ENCODE peak calls at places on chromosomes 2 and 18, in six cellular contexts. One of them, this sample, is unnamed.

GRCh38 chr18:47968721-47969120 is 38.3 kb upstream of the SMAD2 start:
- DNase-seq in hypothalamus: no peak
- DNase-seq in GM23338: no peak
- DNase-seq in GM19239: no peak
- DNase-seq in tibial nerve: no peak
- DNase-seq in stimulated activated naive CD8-positive, alpha-beta T cell treated with anti-CD3 and anti-CD28 coated beads, Interleukin-15, amount 100 ng/mL, for 72 hours: no peak
- DNase-seq in this sample: peak

GRCh38 chr2:160703648-160704585 is 210.3 kb upstream of the RBMS1 start:
- DNase-seq in GM23338: peak
- DNase-seq in hypothalamus: no peak
- DNase-seq in tibial nerve: no peak
- DNase-seq in GM19239: no peak
- DNase-seq in stimulated activated naive CD8-positive, alpha-beta T cell treated with anti-CD3 and anti-CD28 coated beads, Interleukin-15, amount 100 ng/mL, for 72 hours: peak
- DNase-seq in this sample: peak

GRCh38 chr2:67838205-67838604 is 224.6 kb downstream of the C1D start:
- DNase-seq in stimulated activated naive CD8-positive, alpha-beta T cell treated with anti-CD3 and anti-CD28 coated beads, Interleukin-15, amount 100 ng/mL, for 72 hours: no peak
- DNase-seq in GM23338: no peak
- DNase-seq in tibial nerve: no peak
- DNase-seq in GM19239: no peak
- DNase-seq in hypothalamus: no peak
- DNase-seq in this sample: no peak

GRCh38 chr2:140186201-140186775 is 1406.1 kb upstream of the NXPH2 start:
- DNase-seq in stimulated activated naive CD8-positive, alpha-beta T cell treated with anti-CD3 and anti-CD28 coated beads, Interleukin-15, amount 100 ng/mL, for 72 hours: no peak
- DNase-seq in hypothalamus: no peak
- DNase-seq in tibial nerve: no peak
- DNase-seq in GM19239: no peak
- DNase-seq in GM23338: peak
- DNase-seq in this sample: no peak

GRCh38 chr2:167509585-167509984 is 621.3 kb downstream of the XIRP2 start:
- DNase-seq in GM19239: no peak
- DNase-seq in stimulated activated naive CD8-positive, alpha-beta T cell treated with anti-CD3 and anti-CD28 coated beads, Interleukin-15, amount 100 ng/mL, for 72 hours: no peak
- DNase-seq in hypothalamus: no peak
- DNase-seq in tibial nerve: no peak
- DNase-seq in GM23338: peak
- DNase-seq in this sample: no peak

GRCh38 chr2:166453995-166454595 is 40.0 kb downstream of the SCN7A start:
- DNase-seq in hypothalamus: no peak
- DNase-seq in tibial nerve: no peak
- DNase-seq in stimulated activated naive CD8-positive, alpha-beta T cell treated with anti-CD3 and anti-CD28 coated beads, Interleukin-15, amount 100 ng/mL, for 72 hours: no peak
- DNase-seq in GM19239: no peak
- DNase-seq in GM23338: no peak
- DNase-seq in this sample: no peak

GRCh38 chr2:172806426-172807008 is 70.9 kb downstream of the RAPGEF4 start:
- DNase-seq in stimulated activated naive CD8-positive, alpha-beta T cell treated with anti-CD3 and anti-CD28 coated beads, Interleukin-15, amount 100 ng/mL, for 72 hours: peak
- DNase-seq in GM19239: peak
- DNase-seq in GM23338: peak
- DNase-seq in tibial nerve: no peak
- DNase-seq in hypothalamus: no peak
- DNase-seq in this sample: no peak

GRCh38 chr2:74569686-74570085 is 15.2 kb downstream of the DOK1 start:
- DNase-seq in tibial nerve: no peak
- DNase-seq in GM23338: no peak
- DNase-seq in GM19239: no peak
- DNase-seq in hypothalamus: no peak
- DNase-seq in stimulated activated naive CD8-positive, alpha-beta T cell treated with anti-CD3 and anti-CD28 coated beads, Interleukin-15, amount 100 ng/mL, for 72 hours: no peak
- DNase-seq in this sample: no peak

GRCh38 chr2:70633508-70633907 is 79.9 kb upstream of the TGFA start:
- DNase-seq in tibial nerve: no peak
- DNase-seq in stimulated activated naive CD8-positive, alpha-beta T cell treated with anti-CD3 and anti-CD28 coated beads, Interleukin-15, amount 100 ng/mL, for 72 hours: no peak
- DNase-seq in GM23338: no peak
- DNase-seq in hypothalamus: no peak
- DNase-seq in GM19239: no peak
- DNase-seq in this sample: no peak